ENCODE peak calls at places on chromosomes 11 and 22, in four cellular contexts. U is dorsolateral prefrontal cortex; Y is activated CD8-positive, alpha-beta memory T cell treated with anti-CD3 and anti-CD28 coated beads, Interleukin-2, amount 10 ng/mL, durations not matched to agents 7 days and 5 days; C is brain microvascular endothelial cell. K is an unnamed sample.

GRCh38 chr11:61762216-61762615 is 9.8 kb downstream of the MYRF start:
- DNase-seq in U (no peak), Y (no peak), C (no peak), K (no peak)

GRCh38 chr22:29382575-29383328 is 5.6 kb downstream of the AP1B1 start:
- DNase-seq in U (no peak), Y (no peak), C (no peak), K (no peak)

GRCh38 chr11:19344661-19345518 is 104.1 kb upstream of the E2F8 start:
- DNase-seq in U (peak), Y (no peak), C (no peak), K (no peak)

GRCh38 chr11:96464695-96465307 is 75.0 kb downstream of the JRKL start:
- DNase-seq in U (no peak), Y (no peak), C (peak), K (peak)

GRCh38 chr11:16775604-16776283 is 37.3 kb downstream of the C11orf58 start:
- DNase-seq in U (no peak), Y (peak), C (no peak), K (no peak)

GRCh38 chr11:114915871-114916270 is 237.5 kb downstream of the NXPE2 start:
- DNase-seq in U (no peak), Y (no peak), C (no peak), K (no peak)

GRCh38 chr11:95734009-95734572 is 55.5 kb downstream of the FAM76B start:
- DNase-seq in U (no peak), Y (no peak), C (no peak), K (no peak)

GRCh38 chr22:42310301-42310981 is 40.0 kb upstream of the TCF20 start:
- DNase-seq in U (no peak), Y (no peak), C (no peak), K (no peak)

GRCh38 chr11:57800444-57801184 is 39.0 kb downstream of the CTNND1 start:
- DNase-seq in U (no peak), Y (no peak), C (peak), K (no peak)

GRCh38 chr11:103676413-103676812 is 360.0 kb upstream of the DDI1 start:
- DNase-seq in U (no peak), Y (no peak), C (no peak), K (no peak)

GRCh38 chr11:70494559-70495350 is 96.4 kb downstream of the CTTN start:
- DNase-seq in U (no peak), Y (no peak), C (no peak), K (no peak)

GRCh38 chr11:21975242-21975641 is 217.6 kb upstream of the ANO5 start:
- DNase-seq in U (no peak), Y (no peak), C (no peak), K (no peak)

GRCh38 chr11:10909141-10909883 is 51.5 kb upstream of the ZBED5 start:
- DNase-seq in U (no peak), Y (no peak), C (peak), K (no peak)

K was measured in SW 1271.